ENCODE peak calls at places on chromosomes 16 and 17, in seven cellular contexts. T, D, F, Z, G, J and Y are unnamed samples.

GRCh38 chr16:714558-715447 is at the start of gene METRN:
- DNase-seq in T (peak; percentile 53), D (peak; percentile 96), F (peak; percentile 85), Z (peak; percentile 89), G (peak; percentile 95), J (peak; percentile 86), Y (peak; percentile 89)

GRCh38 chr16:49923411-49923810 is 67.5 kb upstream of the ZNF423 start:
- DNase-seq in T (no peak), D (no peak), F (no peak), Z (no peak), G (no peak), J (no peak), Y (no peak)

GRCh38 chr16:80489173-80489572 is 51.6 kb upstream of the DYNLRB2 start:
- DNase-seq in T (no peak), D (no peak), F (no peak), Z (no peak), G (no peak), J (no peak), Y (no peak)

GRCh38 chr17:50660887-50661345 is 26.2 kb downstream of the ABCC3 start:
- DNase-seq in T (no peak), D (no peak), F (no peak), Z (no peak), G (no peak), J (no peak), Y (peak; percentile 21)

GRCh38 chr17:69909389-69909788 is 165.6 kb upstream of the KCNJ16 start:
- DNase-seq in T (no peak), D (no peak), F (no peak), Z (no peak), G (no peak), J (no peak), Y (no peak)

GRCh38 chr16:20851601-20852000 is 45.3 kb downstream of the REXO5 start:
- DNase-seq in T (no peak), D (no peak), F (no peak), Z (peak; percentile 63), G (no peak), J (no peak), Y (peak; percentile 76)

GRCh38 chr17:48757524-48757961 is 29.0 kb upstream of the HOXB13 start:
- DNase-seq in T (no peak), D (no peak), F (no peak), Z (no peak), G (no peak), J (no peak), Y (no peak)

GRCh38 chr17:15083225-15083624 is 181.9 kb downstream of the PMP22 start:
- DNase-seq in T (no peak), D (no peak), F (no peak), Z (no peak), G (peak; percentile 27), J (no peak), Y (no peak)

GRCh38 chr16:65214196-65214595 is 92.3 kb upstream of the CDH11 start:
- DNase-seq in T (no peak), D (no peak), F (no peak), Z (no peak), G (no peak), J (no peak), Y (no peak)